ENCODE peak calls at places on chromosomes 5 and 9, in ten cellular contexts. One of them, this sample, is unnamed. For H3K36me3 and H3K9me3, the result is how much of the 10 kb centered on the place peaks cover.

GRCh38 chr9:133956520-133957076 is 35.5 kb downstream of the VAV2 start:
- DNase-seq in lower lobe of right lung: peak
- DNase-seq in effector memory CD4-positive, alpha-beta T cell: no peak
- DNase-seq in WERI-Rb-1: no peak
- DNase-seq in prostate gland: no peak
- DNase-seq in tibial artery: no peak
- DNase-seq in H1: no peak
- DNase-seq in IMR-90: peak
- DNase-seq in GM23248: peak
- DNase-seq in SK-N-MC: no peak
- DNase-seq in this sample: peak

GRCh38 chr9:3244963-3245653 is 280.7 kb downstream of the RFX3 start:
- DNase-seq in GM23248: peak
- DNase-seq in IMR-90: no peak
- DNase-seq in tibial artery: no peak
- DNase-seq in WERI-Rb-1: no peak
- DNase-seq in SK-N-MC: no peak
- DNase-seq in effector memory CD4-positive, alpha-beta T cell: no peak
- DNase-seq in prostate gland: no peak
- DNase-seq in lower lobe of right lung: no peak
- DNase-seq in H1: no peak
- DNase-seq in this sample: no peak

GRCh38 chr9:130039504-130040147 is 3.4 kb downstream of the FNBP1 start:
- DNase-seq in WERI-Rb-1: peak
- DNase-seq in prostate gland: no peak
- DNase-seq in lower lobe of right lung: no peak
- DNase-seq in GM23248: no peak
- DNase-seq in IMR-90: no peak
- DNase-seq in H1: no peak
- DNase-seq in SK-N-MC: no peak
- DNase-seq in tibial artery: no peak
- DNase-seq in effector memory CD4-positive, alpha-beta T cell: no peak
- DNase-seq in this sample: no peak

GRCh38 chr9:128550226-128550625 is 2.2 kb upstream of the SPTAN1 start:
- DNase-seq in IMR-90: no peak
- DNase-seq in SK-N-MC: no peak
- DNase-seq in tibial artery: no peak
- DNase-seq in lower lobe of right lung: no peak
- DNase-seq in prostate gland: no peak
- DNase-seq in H1: no peak
- DNase-seq in effector memory CD4-positive, alpha-beta T cell: no peak
- DNase-seq in GM23248: peak
- DNase-seq in WERI-Rb-1: no peak
- DNase-seq in this sample: no peak

GRCh38 chr9:136086213-136086881 is 8.7 kb downstream of the NACC2 start:
- DNase-seq in H1: no peak
- DNase-seq in tibial artery: no peak
- DNase-seq in IMR-90: no peak
- DNase-seq in lower lobe of right lung: peak
- DNase-seq in effector memory CD4-positive, alpha-beta T cell: no peak
- DNase-seq in GM23248: no peak
- DNase-seq in SK-N-MC: no peak
- DNase-seq in prostate gland: no peak
- DNase-seq in WERI-Rb-1: no peak
- DNase-seq in this sample: peak

GRCh38 chr9:97053717-97054116 is 14.8 kb upstream of the CTSV start:
- DNase-seq in SK-N-MC: no peak
- DNase-seq in IMR-90: no peak
- DNase-seq in prostate gland: no peak
- DNase-seq in H1: no peak
- DNase-seq in GM23248: no peak
- DNase-seq in tibial artery: no peak
- DNase-seq in WERI-Rb-1: no peak
- DNase-seq in lower lobe of right lung: no peak
- DNase-seq in effector memory CD4-positive, alpha-beta T cell: no peak
- DNase-seq in this sample: no peak

GRCh38 chr5:130773813-130774212 is 391.2 kb downstream of the HINT1 start:
- DNase-seq in prostate gland: no peak
- DNase-seq in tibial artery: no peak
- DNase-seq in effector memory CD4-positive, alpha-beta T cell: no peak
- DNase-seq in WERI-Rb-1: no peak
- DNase-seq in GM23248: no peak
- DNase-seq in SK-N-MC: no peak
- DNase-seq in H1: no peak
- DNase-seq in IMR-90: no peak
- DNase-seq in lower lobe of right lung: no peak
- DNase-seq in this sample: no peak

GRCh38 chr9:123996731-123997421 is 14.7 kb upstream of the LHX2 start:
- DNase-seq in H1: peak
- DNase-seq in prostate gland: no peak
- DNase-seq in IMR-90: no peak
- DNase-seq in GM23248: peak
- DNase-seq in SK-N-MC: no peak
- DNase-seq in WERI-Rb-1: no peak
- DNase-seq in effector memory CD4-positive, alpha-beta T cell: no peak
- DNase-seq in tibial artery: no peak
- DNase-seq in lower lobe of right lung: no peak
- DNase-seq in this sample: no peak

GRCh38 chr9:95413793-95414192 is 96.3 kb upstream of the FANCC start:
- DNase-seq in effector memory CD4-positive, alpha-beta T cell: no peak
- DNase-seq in tibial artery: no peak
- DNase-seq in IMR-90: no peak
- DNase-seq in H1: no peak
- DNase-seq in WERI-Rb-1: no peak
- DNase-seq in GM23248: no peak
- DNase-seq in lower lobe of right lung: no peak
- DNase-seq in SK-N-MC: no peak
- DNase-seq in prostate gland: no peak
- DNase-seq in this sample: no peak

GRCh38 chr9:504921-505821 is 290.5 kb downstream of the DOCK8 start:
- DNase-seq in tibial artery: peak
- DNase-seq in H1: peak
- DNase-seq in effector memory CD4-positive, alpha-beta T cell: no peak
- DNase-seq in lower lobe of right lung: peak
- DNase-seq in SK-N-MC: no peak
- DNase-seq in WERI-Rb-1: peak
- DNase-seq in GM23248: peak
- DNase-seq in prostate gland: peak
- DNase-seq in IMR-90: no peak
- DNase-seq in this sample: peak

GRCh38 chr5:146137967-146138403 is 32.6 kb upstream of the PLAC8L1 start:
- DNase-seq in effector memory CD4-positive, alpha-beta T cell: no peak
- DNase-seq in prostate gland: no peak
- DNase-seq in IMR-90: peak
- DNase-seq in SK-N-MC: no peak
- DNase-seq in H1: no peak
- DNase-seq in GM23248: no peak
- DNase-seq in WERI-Rb-1: no peak
- DNase-seq in tibial artery: no peak
- DNase-seq in lower lobe of right lung: peak
- DNase-seq in this sample: no peak
- H3K36me3 ChIP-seq in effector memory CD4-positive, alpha-beta T cell: half or more
- H3K36me3 ChIP-seq in prostate gland: under half
- H3K36me3 ChIP-seq in IMR-90: under half
- H3K36me3 ChIP-seq in SK-N-MC: half or more
- H3K36me3 ChIP-seq in H1: under half
- H3K36me3 ChIP-seq in GM23248: half or more
- H3K36me3 ChIP-seq in WERI-Rb-1: half or more
- H3K36me3 ChIP-seq in tibial artery: half or more
- H3K36me3 ChIP-seq in lower lobe of right lung: half or more
- H3K36me3 ChIP-seq in this sample: half or more

GRCh38 chr5:178983728-178984127 is 11.4 kb downstream of the GRM6 start:
- DNase-seq in SK-N-MC: no peak
- DNase-seq in GM23248: no peak
- DNase-seq in prostate gland: no peak
- DNase-seq in lower lobe of right lung: no peak
- DNase-seq in IMR-90: no peak
- DNase-seq in H1: no peak
- DNase-seq in tibial artery: no peak
- DNase-seq in WERI-Rb-1: no peak
- DNase-seq in effector memory CD4-positive, alpha-beta T cell: no peak
- DNase-seq in this sample: no peak

GRCh38 chr5:178984145-178985072 is 10.7 kb downstream of the GRM6 start:
- DNase-seq in WERI-Rb-1: peak
- DNase-seq in SK-N-MC: no peak
- DNase-seq in effector memory CD4-positive, alpha-beta T cell: no peak
- DNase-seq in H1: no peak
- DNase-seq in lower lobe of right lung: no peak
- DNase-seq in IMR-90: no peak
- DNase-seq in tibial artery: no peak
- DNase-seq in prostate gland: no peak
- DNase-seq in GM23248: no peak
- DNase-seq in this sample: no peak

GRCh38 chr5:178989311-178989710 is 5.8 kb downstream of the GRM6 start:
- DNase-seq in tibial artery: no peak
- DNase-seq in IMR-90: no peak
- DNase-seq in prostate gland: no peak
- DNase-seq in SK-N-MC: no peak
- DNase-seq in WERI-Rb-1: no peak
- DNase-seq in GM23248: no peak
- DNase-seq in lower lobe of right lung: no peak
- DNase-seq in effector memory CD4-positive, alpha-beta T cell: no peak
- DNase-seq in H1: no peak
- DNase-seq in this sample: no peak

GRCh38 chr5:178988436-178989220 is 6.5 kb downstream of the GRM6 start:
- DNase-seq in effector memory CD4-positive, alpha-beta T cell: no peak
- DNase-seq in prostate gland: no peak
- DNase-seq in SK-N-MC: no peak
- DNase-seq in WERI-Rb-1: no peak
- DNase-seq in lower lobe of right lung: no peak
- DNase-seq in tibial artery: no peak
- DNase-seq in IMR-90: no peak
- DNase-seq in H1: no peak
- DNase-seq in GM23248: no peak
- DNase-seq in this sample: no peak

GRCh38 chr5:178986326-178986960 is 8.7 kb downstream of the GRM6 start:
- DNase-seq in prostate gland: no peak
- DNase-seq in SK-N-MC: no peak
- DNase-seq in tibial artery: no peak
- DNase-seq in GM23248: no peak
- DNase-seq in WERI-Rb-1: no peak
- DNase-seq in H1: no peak
- DNase-seq in effector memory CD4-positive, alpha-beta T cell: no peak
- DNase-seq in IMR-90: no peak
- DNase-seq in lower lobe of right lung: no peak
- DNase-seq in this sample: no peak
- H3K9me3 ChIP-seq in prostate gland: under half
- H3K9me3 ChIP-seq in SK-N-MC: under half
- H3K9me3 ChIP-seq in tibial artery: half or more
- H3K9me3 ChIP-seq in GM23248: under half
- H3K9me3 ChIP-seq in WERI-Rb-1: under half
- H3K9me3 ChIP-seq in H1: half or more
- H3K9me3 ChIP-seq in effector memory CD4-positive, alpha-beta T cell: under half
- H3K9me3 ChIP-seq in IMR-90: half or more
- H3K9me3 ChIP-seq in lower lobe of right lung: half or more
- H3K9me3 ChIP-seq in this sample: under half

GRCh38 chr5:150163547-150164059 is 3.0 kb upstream of the CDX1 start:
- DNase-seq in SK-N-MC: no peak
- DNase-seq in prostate gland: no peak
- DNase-seq in WERI-Rb-1: no peak
- DNase-seq in tibial artery: peak
- DNase-seq in lower lobe of right lung: peak
- DNase-seq in effector memory CD4-positive, alpha-beta T cell: no peak
- DNase-seq in GM23248: peak
- DNase-seq in H1: no peak
- DNase-seq in IMR-90: no peak
- DNase-seq in this sample: peak

GRCh38 chr5:150163035-150163434 is 3.5 kb upstream of the CDX1 start:
- DNase-seq in H1: no peak
- DNase-seq in prostate gland: no peak
- DNase-seq in lower lobe of right lung: no peak
- DNase-seq in effector memory CD4-positive, alpha-beta T cell: no peak
- DNase-seq in IMR-90: no peak
- DNase-seq in GM23248: no peak
- DNase-seq in WERI-Rb-1: no peak
- DNase-seq in tibial artery: no peak
- DNase-seq in SK-N-MC: no peak
- DNase-seq in this sample: no peak

GRCh38 chr5:150161242-150162141 is 5.1 kb upstream of the CDX1 start:
- DNase-seq in effector memory CD4-positive, alpha-beta T cell: peak
- DNase-seq in WERI-Rb-1: peak
- DNase-seq in lower lobe of right lung: peak
- DNase-seq in SK-N-MC: no peak
- DNase-seq in GM23248: peak
- DNase-seq in tibial artery: peak
- DNase-seq in prostate gland: peak
- DNase-seq in H1: peak
- DNase-seq in IMR-90: peak
- DNase-seq in this sample: peak

GRCh38 chr5:150160448-150161069 is 4.9 kb upstream of the PDGFRB start:
- DNase-seq in lower lobe of right lung: no peak
- DNase-seq in IMR-90: no peak
- DNase-seq in effector memory CD4-positive, alpha-beta T cell: no peak
- DNase-seq in SK-N-MC: no peak
- DNase-seq in tibial artery: no peak
- DNase-seq in prostate gland: no peak
- DNase-seq in GM23248: peak
- DNase-seq in WERI-Rb-1: no peak
- DNase-seq in H1: no peak
- DNase-seq in this sample: no peak

DNA sequence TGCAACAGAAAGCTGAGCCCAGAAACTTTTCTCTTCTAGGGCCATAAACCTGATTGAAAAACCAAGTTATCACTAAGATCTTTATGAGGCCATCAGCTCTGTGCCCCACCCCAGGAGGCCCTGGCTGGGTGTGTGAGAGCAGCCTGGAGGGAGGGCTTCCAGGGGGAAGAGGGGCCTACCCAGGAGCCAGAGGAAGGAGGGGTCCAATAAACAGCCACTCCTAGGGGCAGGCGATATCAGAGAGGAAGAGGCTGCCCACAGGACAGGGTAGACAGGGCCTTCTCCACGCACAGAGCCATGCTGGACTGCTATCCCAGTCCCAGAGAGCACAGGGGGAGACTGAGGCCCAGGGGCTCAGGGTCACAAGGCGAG is 4.5 kb upstream of the CDX1 start:
- DNase-seq in WERI-Rb-1: no peak
- DNase-seq in H1: no peak
- DNase-seq in IMR-90: no peak
- DNase-seq in tibial artery: no peak
- DNase-seq in prostate gland: no peak
- DNase-seq in effector memory CD4-positive, alpha-beta T cell: no peak
- DNase-seq in lower lobe of right lung: no peak
- DNase-seq in SK-N-MC: no peak
- DNase-seq in GM23248: no peak
- DNase-seq in this sample: no peak
- H3K27ac ChIP-seq in WERI-Rb-1: no peak
- H3K27ac ChIP-seq in H1: no peak
- H3K27ac ChIP-seq in IMR-90: no peak
- H3K27ac ChIP-seq in tibial artery: peak
- H3K27ac ChIP-seq in prostate gland: peak
- H3K27ac ChIP-seq in effector memory CD4-positive, alpha-beta T cell: no peak
- H3K27ac ChIP-seq in lower lobe of right lung: no peak
- H3K27ac ChIP-seq in SK-N-MC: no peak
- H3K27ac ChIP-seq in GM23248: no peak
- H3K27ac ChIP-seq in this sample: peak

DNA sequence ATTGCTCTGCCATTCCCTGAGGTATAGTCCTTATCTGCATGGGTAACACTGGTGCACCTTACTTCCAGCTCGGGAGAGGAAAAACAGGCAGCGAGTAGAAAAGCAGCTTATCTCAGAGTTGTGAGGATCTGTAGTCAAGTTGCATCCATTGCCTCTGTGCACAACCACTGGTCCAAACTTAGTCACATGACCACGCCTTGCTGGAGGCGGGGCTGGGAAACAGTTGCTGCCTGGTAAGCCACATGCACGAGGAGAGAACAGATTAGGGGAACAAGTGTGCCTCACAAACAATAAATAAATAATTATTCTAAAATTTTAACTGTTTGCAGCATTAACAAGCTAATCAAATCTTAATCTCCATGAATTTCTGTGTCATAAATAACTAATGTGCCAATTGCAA is 18.6 kb downstream of the ZNF622 start:
- DNase-seq in effector memory CD4-positive, alpha-beta T cell: no peak
- DNase-seq in WERI-Rb-1: peak
- DNase-seq in SK-N-MC: no peak
- DNase-seq in lower lobe of right lung: no peak
- DNase-seq in tibial artery: no peak
- DNase-seq in prostate gland: no peak
- DNase-seq in IMR-90: no peak
- DNase-seq in GM23248: peak
- DNase-seq in H1: no peak
- DNase-seq in this sample: no peak
- H3K36me3 ChIP-seq in effector memory CD4-positive, alpha-beta T cell: under half
- H3K36me3 ChIP-seq in WERI-Rb-1: under half
- H3K36me3 ChIP-seq in SK-N-MC: under half
- H3K36me3 ChIP-seq in lower lobe of right lung: half or more
- H3K36me3 ChIP-seq in tibial artery: half or more
- H3K36me3 ChIP-seq in prostate gland: under half
- H3K36me3 ChIP-seq in IMR-90: under half
- H3K36me3 ChIP-seq in GM23248: under half
- H3K36me3 ChIP-seq in H1: under half
- H3K36me3 ChIP-seq in this sample: under half